ENCODE peak calls at places on chromosomes 2 and 18, in four cellular contexts. V is body of pancreas, K is fibroblast of lung, Y is GM06990. S is an unnamed sample.

GRCh38 chr18:78721986-78722385 is 257.6 kb upstream of the SALL3 start:
- DNase-seq in V (no peak), K (no peak), Y (no peak), S (no peak)

GRCh38 chr2:229350117-229350805 is 79.2 kb upstream of the PID1 start:
- DNase-seq in V (no peak), K (peak), Y (no peak), S (no peak)

GRCh38 chr2:129252781-129253460 is 726.5 kb upstream of the RAB6C start:
- DNase-seq in V (no peak), K (no peak), Y (no peak), S (no peak)

GRCh38 chr2:39787950-39788349 is 8.9 kb upstream of the THUMPD2 start:
- DNase-seq in V (no peak), K (no peak), Y (no peak), S (no peak)

GRCh38 chr2:126145752-126146151 is 510.2 kb upstream of the GYPC start:
- DNase-seq in V (no peak), K (no peak), Y (no peak), S (no peak)

GRCh38 chr2:172877826-172878225 is 142.2 kb downstream of the RAPGEF4 start:
- DNase-seq in V (no peak), K (peak), Y (no peak), S (no peak)

GRCh38 chr2:9287400-9288059 is 80.9 kb downstream of the ASAP2 start:
- DNase-seq in V (no peak), K (peak), Y (no peak), S (peak)

GRCh38 chr2:218145124-218145523 is 19.3 kb downstream of the CXCR2 start:
- DNase-seq in V (no peak), K (no peak), Y (no peak), S (peak)

GRCh38 chr2:24863636-24864035 is 56.4 kb downstream of the ADCY3 start:
- DNase-seq in V (no peak), K (peak), Y (no peak), S (peak)

GRCh38 chr18:54984908-54985307 is 25.6 kb upstream of the CCDC68 start:
- DNase-seq in V (no peak), K (no peak), Y (no peak), S (no peak)

GRCh38 chr2:167818521-167818920 is 428.9 kb downstream of the STK39 start:
- DNase-seq in V (no peak), K (no peak), Y (no peak), S (no peak)

GRCh38 chr18:2482711-2483475 is 88.4 kb downstream of the METTL4 start:
- DNase-seq in V (no peak), K (no peak), Y (no peak), S (no peak)

GRCh38 chr2:151762694-151763093 is 28.4 kb upstream of the NEB start:
- DNase-seq in V (no peak), K (peak), Y (no peak), S (no peak)

GRCh38 chr2:219254590-219255219 is 987 bp upstream of the TUBA4A start:
- DNase-seq in V (no peak), K (no peak), Y (peak), S (no peak)

GRCh38 chr2:97754690-97755346 is 41.4 kb downstream of the ZAP70 start:
- DNase-seq in V (no peak), K (no peak), Y (no peak), S (no peak)

GRCh38 chr2:170999654-171000053 is 70.6 kb downstream of the GORASP2 start:
- DNase-seq in V (no peak), K (no peak), Y (no peak), S (no peak)

GRCh38 chr2:11784747-11785610 is 38.5 kb downstream of the LPIN1 start:
- DNase-seq in V (peak), K (peak), Y (peak), S (peak)

GRCh38 chr2:88190808-88191721 is 20.9 kb downstream of the THNSL2 start:
- DNase-seq in V (peak), K (peak), Y (no peak), S (peak)

GRCh38 chr18:8508320-8508719 is 100.9 kb upstream of the RAB12 start:
- DNase-seq in V (no peak), K (no peak), Y (no peak), S (no peak)

GRCh38 chr2:202104286-202104870 is 31.3 kb downstream of the KIAA2012 start:
- DNase-seq in V (peak), K (peak), Y (peak), S (peak)
- TF ChIP-seq CTCF in V (peak), K (peak), Y (peak), S (peak)

GRCh38 chr2:199869653-199870052 is 18.7 kb upstream of the FTCDNL1 start:
- DNase-seq in V (no peak), K (no peak), Y (no peak), S (no peak)
- H3K4me3 ChIP-seq in V (no peak), K (no peak), Y (no peak), S (no peak)

GRCh38 chr2:222919841-222920609 is 59.2 kb downstream of the ACSL3 start:
- DNase-seq in V (no peak), K (peak), Y (no peak), S (peak)

GRCh38 chr2:222915092-222915957 is 54.5 kb downstream of the ACSL3 start:
- DNase-seq in V (no peak), K (no peak), Y (no peak), S (peak)

GRCh38 chr2:222912776-222913175 is 51.9 kb downstream of the ACSL3 start:
- DNase-seq in V (no peak), K (no peak), Y (no peak), S (no peak)

GRCh38 chr2:222920657-222921186 is 59.9 kb downstream of the ACSL3 start:
- DNase-seq in V (no peak), K (no peak), Y (no peak), S (no peak)

GRCh38 chr2:222916229-222917197 is 55.7 kb downstream of the ACSL3 start:
- DNase-seq in V (no peak), K (no peak), Y (no peak), S (no peak)
- TF ChIP-seq CTCF in V (no peak), K (no peak), Y (no peak), S (no peak)

DNA sequence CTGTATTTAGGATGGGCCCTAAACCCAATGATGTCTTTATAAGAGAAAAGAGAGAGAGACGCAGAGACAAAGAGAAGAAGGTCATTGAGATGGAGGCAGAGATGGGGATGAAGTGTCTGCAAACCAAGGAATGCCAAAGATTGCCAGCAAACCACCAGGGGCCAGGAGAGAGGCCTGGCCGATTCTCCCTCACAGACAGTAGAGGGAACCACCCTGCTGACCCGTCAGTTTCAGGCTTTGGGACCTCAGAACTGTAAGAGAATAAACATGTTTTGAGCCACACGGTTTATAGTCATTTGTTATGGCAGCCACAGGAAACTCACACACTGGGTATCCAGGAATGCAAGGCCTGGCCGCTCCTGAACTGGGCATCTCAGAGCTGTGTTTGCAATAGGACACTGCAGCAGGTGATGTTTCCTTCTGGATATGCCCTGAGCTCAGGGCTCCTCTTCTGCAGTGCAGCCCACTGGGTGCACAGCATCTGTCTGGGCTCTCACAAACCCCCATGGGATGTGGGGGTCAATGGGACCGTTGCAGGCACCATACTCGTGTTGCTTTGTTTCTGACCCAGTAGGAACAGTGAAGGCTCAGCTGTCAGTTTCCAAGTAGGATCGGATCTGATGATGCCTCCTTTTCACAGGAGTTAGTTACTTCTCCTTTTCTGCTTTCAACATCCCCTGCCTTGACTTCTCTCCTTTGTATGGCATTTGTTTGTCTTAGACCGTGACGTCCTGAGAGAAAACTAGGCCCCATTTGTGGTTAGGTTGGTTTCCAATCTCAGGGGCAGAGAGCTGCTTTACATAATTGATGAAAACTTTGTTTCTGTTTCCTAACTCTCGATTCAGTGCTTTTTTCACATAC is 20.8 kb downstream of the PTPN18 start:
- DNase-seq in V (no peak), K (no peak), Y (peak), S (no peak)
- H3K4me3 ChIP-seq in V (no peak), K (no peak), Y (peak), S (no peak)

S was measured in fibroblast of pulmonary artery.